ENCODE peak calls at places on chromosomes 12 and 14, in nine cellular contexts. One of them, this sample, is unnamed.

GRCh38 chr14:68178282-68178681 is 358.7 kb downstream of the RAD51B start:
- DNase-seq in lung: no peak
- DNase-seq in NCI-H460: no peak
- DNase-seq in NCI-H2029: no peak
- DNase-seq in WTC11: no peak
- DNase-seq in activated gamma-delta T cell: no peak
- DNase-seq in HEK293T: no peak
- DNase-seq in retina: no peak
- DNase-seq in T-helper 1 cell: no peak
- DNase-seq in this sample: no peak

GRCh38 chr12:132054983-132055382 is 89.1 kb downstream of the DDX51 start:
- DNase-seq in NCI-H2029: no peak
- DNase-seq in T-helper 1 cell: no peak
- DNase-seq in HEK293T: no peak
- DNase-seq in WTC11: no peak
- DNase-seq in lung: no peak
- DNase-seq in NCI-H460: no peak
- DNase-seq in retina: no peak
- DNase-seq in activated gamma-delta T cell: no peak
- DNase-seq in this sample: no peak

GRCh38 chr14:103686831-103687485 is 28.3 kb downstream of the XRCC3 start:
- DNase-seq in WTC11: no peak
- DNase-seq in retina: no peak
- DNase-seq in lung: no peak
- DNase-seq in NCI-H460: no peak
- DNase-seq in activated gamma-delta T cell: no peak
- DNase-seq in T-helper 1 cell: no peak
- DNase-seq in HEK293T: no peak
- DNase-seq in NCI-H2029: no peak
- DNase-seq in this sample: no peak

GRCh38 chr14:54564799-54565235 is 2.1 kb upstream of the SAMD4A start:
- DNase-seq in activated gamma-delta T cell: peak; percentile 26
- DNase-seq in T-helper 1 cell: no peak
- DNase-seq in retina: no peak
- DNase-seq in WTC11: no peak
- DNase-seq in NCI-H460: no peak
- DNase-seq in lung: no peak
- DNase-seq in HEK293T: no peak
- DNase-seq in NCI-H2029: no peak
- DNase-seq in this sample: peak; percentile 13

GRCh38 chr12:130357241-130357640 is 19.6 kb downstream of the PIWIL1 start:
- DNase-seq in NCI-H2029: peak; percentile 87
- DNase-seq in WTC11: no peak
- DNase-seq in retina: no peak
- DNase-seq in activated gamma-delta T cell: no peak
- DNase-seq in HEK293T: no peak
- DNase-seq in lung: no peak
- DNase-seq in NCI-H460: no peak
- DNase-seq in T-helper 1 cell: no peak
- DNase-seq in this sample: no peak

GRCh38 chr12:123150273-123150803 is 552 bp downstream of the PITPNM2 start:
- DNase-seq in WTC11: peak; percentile 32
- DNase-seq in T-helper 1 cell: no peak
- DNase-seq in retina: peak; percentile 61
- DNase-seq in NCI-H2029: no peak
- DNase-seq in lung: no peak
- DNase-seq in HEK293T: peak; percentile 56
- DNase-seq in NCI-H460: no peak
- DNase-seq in activated gamma-delta T cell: peak; percentile 18
- DNase-seq in this sample: no peak

GRCh38 chr14:73712540-73713141 is 1.5 kb downstream of the PNMA1 start:
- DNase-seq in HEK293T: no peak
- DNase-seq in NCI-H460: no peak
- DNase-seq in retina: peak; percentile 78
- DNase-seq in NCI-H2029: peak; percentile 7
- DNase-seq in lung: no peak
- DNase-seq in activated gamma-delta T cell: no peak
- DNase-seq in WTC11: no peak
- DNase-seq in T-helper 1 cell: no peak
- DNase-seq in this sample: no peak

GRCh38 chr14:74686324-74686723 is 26.6 kb downstream of the AREL1 start:
- DNase-seq in NCI-H460: no peak
- DNase-seq in T-helper 1 cell: no peak
- DNase-seq in retina: no peak
- DNase-seq in activated gamma-delta T cell: no peak
- DNase-seq in WTC11: no peak
- DNase-seq in HEK293T: no peak
- DNase-seq in NCI-H2029: no peak
- DNase-seq in lung: no peak
- DNase-seq in this sample: no peak

GRCh38 chr14:91228112-91229004 is 16.1 kb downstream of the GPR68 start:
- DNase-seq in T-helper 1 cell: peak; percentile 69
- DNase-seq in WTC11: peak; percentile 71
- DNase-seq in NCI-H460: no peak
- DNase-seq in activated gamma-delta T cell: peak; percentile 66
- DNase-seq in NCI-H2029: no peak
- DNase-seq in lung: no peak
- DNase-seq in HEK293T: no peak
- DNase-seq in retina: peak; percentile 22
- DNase-seq in this sample: no peak

GRCh38 chr12:20527396-20528154 is 159.2 kb downstream of the PDE3A start:
- DNase-seq in retina: no peak
- DNase-seq in HEK293T: no peak
- DNase-seq in T-helper 1 cell: no peak
- DNase-seq in WTC11: no peak
- DNase-seq in NCI-H2029: no peak
- DNase-seq in lung: no peak
- DNase-seq in activated gamma-delta T cell: no peak
- DNase-seq in NCI-H460: peak; percentile 61
- DNase-seq in this sample: no peak

GRCh38 chr14:102616318-102616717 is 23.9 kb downstream of the RCOR1 start:
- DNase-seq in retina: no peak
- DNase-seq in WTC11: no peak
- DNase-seq in activated gamma-delta T cell: no peak
- DNase-seq in lung: no peak
- DNase-seq in HEK293T: no peak
- DNase-seq in NCI-H460: no peak
- DNase-seq in NCI-H2029: no peak
- DNase-seq in T-helper 1 cell: no peak
- DNase-seq in this sample: no peak

GRCh38 chr14:31568151-31568550 is 6.9 kb downstream of the NUBPL start:
- DNase-seq in HEK293T: no peak
- DNase-seq in retina: no peak
- DNase-seq in lung: no peak
- DNase-seq in NCI-H460: no peak
- DNase-seq in NCI-H2029: no peak
- DNase-seq in WTC11: no peak
- DNase-seq in activated gamma-delta T cell: no peak
- DNase-seq in T-helper 1 cell: no peak
- DNase-seq in this sample: no peak

GRCh38 chr12:27583057-27583797 is 59.2 kb downstream of the PPFIBP1 start:
- DNase-seq in NCI-H2029: no peak
- DNase-seq in NCI-H460: no peak
- DNase-seq in activated gamma-delta T cell: no peak
- DNase-seq in retina: no peak
- DNase-seq in lung: no peak
- DNase-seq in WTC11: no peak
- DNase-seq in T-helper 1 cell: no peak
- DNase-seq in HEK293T: no peak
- DNase-seq in this sample: no peak

GRCh38 chr14:69079188-69079742 is 73.7 kb downstream of the DCAF5 start:
- DNase-seq in T-helper 1 cell: no peak
- DNase-seq in WTC11: no peak
- DNase-seq in lung: no peak
- DNase-seq in NCI-H460: peak; percentile 26
- DNase-seq in activated gamma-delta T cell: no peak
- DNase-seq in retina: no peak
- DNase-seq in NCI-H2029: no peak
- DNase-seq in HEK293T: no peak
- DNase-seq in this sample: no peak

GRCh38 chr14:38774162-38774561 is 328.9 kb downstream of the SEC23A start:
- DNase-seq in WTC11: no peak
- DNase-seq in retina: no peak
- DNase-seq in activated gamma-delta T cell: no peak
- DNase-seq in NCI-H2029: no peak
- DNase-seq in NCI-H460: no peak
- DNase-seq in T-helper 1 cell: no peak
- DNase-seq in HEK293T: no peak
- DNase-seq in lung: no peak
- DNase-seq in this sample: no peak

GRCh38 chr14:104104006-104104901 is 18.8 kb downstream of the ASPG start:
- DNase-seq in T-helper 1 cell: no peak
- DNase-seq in lung: no peak
- DNase-seq in NCI-H460: no peak
- DNase-seq in retina: no peak
- DNase-seq in NCI-H2029: no peak
- DNase-seq in WTC11: peak; percentile 8
- DNase-seq in HEK293T: no peak
- DNase-seq in activated gamma-delta T cell: no peak
- DNase-seq in this sample: no peak

GRCh38 chr14:77607741-77608302 is 8.6 kb downstream of the SPTLC2 start:
- DNase-seq in HEK293T: no peak
- DNase-seq in NCI-H460: no peak
- DNase-seq in WTC11: no peak
- DNase-seq in retina: peak; percentile 10
- DNase-seq in NCI-H2029: no peak
- DNase-seq in T-helper 1 cell: no peak
- DNase-seq in activated gamma-delta T cell: no peak
- DNase-seq in lung: no peak
- DNase-seq in this sample: no peak

GRCh38 chr12:78120866-78121590 is 290.3 kb downstream of the NAV3 start:
- DNase-seq in HEK293T: no peak
- DNase-seq in NCI-H2029: peak; percentile 5
- DNase-seq in activated gamma-delta T cell: no peak
- DNase-seq in NCI-H460: peak; percentile 33
- DNase-seq in lung: no peak
- DNase-seq in WTC11: no peak
- DNase-seq in retina: no peak
- DNase-seq in T-helper 1 cell: no peak
- DNase-seq in this sample: no peak

GRCh38 chr14:73173092-73173735 is 36.9 kb downstream of the PSEN1 start:
- DNase-seq in NCI-H2029: peak; percentile 0
- DNase-seq in HEK293T: peak; percentile 19
- DNase-seq in lung: no peak
- DNase-seq in T-helper 1 cell: peak; percentile 2
- DNase-seq in NCI-H460: peak; percentile 38
- DNase-seq in WTC11: no peak
- DNase-seq in retina: peak; percentile 17
- DNase-seq in activated gamma-delta T cell: no peak
- DNase-seq in this sample: peak; percentile 24

GRCh38 chr12:87280356-87280755 is 748.8 kb downstream of the C12orf50 start:
- DNase-seq in NCI-H460: no peak
- DNase-seq in NCI-H2029: no peak
- DNase-seq in retina: no peak
- DNase-seq in T-helper 1 cell: no peak
- DNase-seq in WTC11: no peak
- DNase-seq in lung: no peak
- DNase-seq in HEK293T: no peak
- DNase-seq in activated gamma-delta T cell: no peak
- DNase-seq in this sample: no peak

GRCh38 chr14:102007916-102008418 is 43.6 kb downstream of the DYNC1H1 start:
- DNase-seq in HEK293T: no peak
- DNase-seq in WTC11: no peak
- DNase-seq in NCI-H2029: no peak
- DNase-seq in activated gamma-delta T cell: no peak
- DNase-seq in T-helper 1 cell: no peak
- DNase-seq in NCI-H460: no peak
- DNase-seq in lung: no peak
- DNase-seq in retina: no peak
- DNase-seq in this sample: no peak

GRCh38 chr12:8508912-8509841 is 4.1 kb upstream of the CLEC4D start:
- DNase-seq in T-helper 1 cell: no peak
- DNase-seq in NCI-H2029: no peak
- DNase-seq in WTC11: no peak
- DNase-seq in activated gamma-delta T cell: no peak
- DNase-seq in lung: no peak
- DNase-seq in retina: no peak
- DNase-seq in HEK293T: no peak
- DNase-seq in NCI-H460: no peak
- DNase-seq in this sample: no peak

GRCh38 chr12:108468149-108468968 is 46.7 kb upstream of the FICD start:
- DNase-seq in WTC11: no peak
- DNase-seq in retina: no peak
- DNase-seq in activated gamma-delta T cell: no peak
- DNase-seq in T-helper 1 cell: no peak
- DNase-seq in lung: no peak
- DNase-seq in NCI-H460: peak; percentile 46
- DNase-seq in HEK293T: peak; percentile 40
- DNase-seq in NCI-H2029: no peak
- DNase-seq in this sample: peak; percentile 21

GRCh38 chr14:62428429-62429203 is 616.6 kb downstream of the KCNH5 start:
- DNase-seq in NCI-H2029: no peak
- DNase-seq in activated gamma-delta T cell: no peak
- DNase-seq in T-helper 1 cell: no peak
- DNase-seq in lung: no peak
- DNase-seq in HEK293T: no peak
- DNase-seq in WTC11: no peak
- DNase-seq in NCI-H460: no peak
- DNase-seq in retina: no peak
- DNase-seq in this sample: no peak

GRCh38 chr12:5554711-5555110 is 122.8 kb downstream of the NTF3 start:
- DNase-seq in WTC11: no peak
- DNase-seq in T-helper 1 cell: no peak
- DNase-seq in activated gamma-delta T cell: no peak
- DNase-seq in NCI-H460: no peak
- DNase-seq in HEK293T: no peak
- DNase-seq in retina: no peak
- DNase-seq in NCI-H2029: no peak
- DNase-seq in lung: no peak
- DNase-seq in this sample: no peak

GRCh38 chr14:75459791-75460190 is 32.0 kb downstream of the JDP2 start:
- DNase-seq in T-helper 1 cell: no peak
- DNase-seq in retina: no peak
- DNase-seq in lung: no peak
- DNase-seq in WTC11: no peak
- DNase-seq in NCI-H2029: no peak
- DNase-seq in activated gamma-delta T cell: no peak
- DNase-seq in HEK293T: no peak
- DNase-seq in NCI-H460: no peak
- DNase-seq in this sample: no peak

GRCh38 chr14:89255852-89256251 is 161.2 kb downstream of the FOXN3 start:
- DNase-seq in retina: no peak
- DNase-seq in lung: no peak
- DNase-seq in NCI-H2029: no peak
- DNase-seq in WTC11: no peak
- DNase-seq in T-helper 1 cell: no peak
- DNase-seq in activated gamma-delta T cell: no peak
- DNase-seq in NCI-H460: no peak
- DNase-seq in HEK293T: no peak
- DNase-seq in this sample: no peak

GRCh38 chr12:47797432-47797831 is 22.3 kb downstream of the HDAC7 start:
- DNase-seq in NCI-H460: no peak
- DNase-seq in T-helper 1 cell: peak; percentile 14
- DNase-seq in retina: peak; percentile 32
- DNase-seq in activated gamma-delta T cell: no peak
- DNase-seq in lung: no peak
- DNase-seq in NCI-H2029: no peak
- DNase-seq in WTC11: peak; percentile 69
- DNase-seq in HEK293T: peak; percentile 36
- DNase-seq in this sample: no peak